ENCODE peak calls at places on chromosomes 16 and 17, in five cellular contexts. One of them, this sample, is unnamed.

GRCh38 chr16:19232988-19233387 is 52.5 kb upstream of the CLEC19A start:
- DNase-seq in GM23338: no peak
- DNase-seq in WTC11: no peak
- DNase-seq in H1: no peak
- DNase-seq in HepG2: no peak
- DNase-seq in this sample: no peak

GRCh38 chr16:70701596-70701995 is 15.7 kb upstream of the MTSS2 start:
- DNase-seq in GM23338: no peak
- DNase-seq in WTC11: no peak
- DNase-seq in H1: no peak
- DNase-seq in HepG2: no peak
- DNase-seq in this sample: no peak

GRCh38 chr17:28968269-28968913 is 17.1 kb upstream of the PHF12 start:
- DNase-seq in GM23338: peak; percentile 68
- DNase-seq in WTC11: no peak
- DNase-seq in H1: no peak
- DNase-seq in HepG2: no peak
- DNase-seq in this sample: no peak

GRCh38 chr17:79792984-79793923 is 3.6 kb downstream of the CBX8 start:
- DNase-seq in GM23338: peak; percentile 66
- DNase-seq in WTC11: peak; percentile 44
- DNase-seq in H1: peak; percentile 66
- DNase-seq in HepG2: no peak
- DNase-seq in this sample: no peak

GRCh38 chr17:1058423-1059130 is 61.6 kb downstream of the TIMM22 start:
- DNase-seq in GM23338: peak; percentile 74
- DNase-seq in WTC11: peak; percentile 77
- DNase-seq in H1: peak; percentile 94
- DNase-seq in HepG2: peak; percentile 41
- DNase-seq in this sample: no peak

GRCh38 chr16:49608095-49608494 is 234.5 kb downstream of the C16orf78 start:
- DNase-seq in GM23338: no peak
- DNase-seq in WTC11: no peak
- DNase-seq in H1: peak; percentile 45
- DNase-seq in HepG2: no peak
- DNase-seq in this sample: no peak

GRCh38 chr16:85197611-85198566 is 85.6 kb upstream of the CIBAR2 start:
- DNase-seq in GM23338: no peak
- DNase-seq in WTC11: no peak
- DNase-seq in H1: no peak
- DNase-seq in HepG2: peak; percentile 65
- DNase-seq in this sample: no peak

GRCh38 chr16:52256310-52257078 is 290.4 kb downstream of the TOX3 start:
- DNase-seq in GM23338: no peak
- DNase-seq in WTC11: no peak
- DNase-seq in H1: no peak
- DNase-seq in HepG2: no peak
- DNase-seq in this sample: no peak

GRCh38 chr17:40503154-40503553 is 1.7 kb upstream of the TNS4 start:
- DNase-seq in GM23338: no peak
- DNase-seq in WTC11: no peak
- DNase-seq in H1: no peak
- DNase-seq in HepG2: no peak
- DNase-seq in this sample: no peak

GRCh38 chr17:65633988-65634387 is 72.5 kb upstream of the AXIN2 start:
- DNase-seq in GM23338: no peak
- DNase-seq in WTC11: no peak
- DNase-seq in H1: no peak
- DNase-seq in HepG2: peak; percentile 89
- DNase-seq in this sample: no peak

GRCh38 chr17:67139784-67140665 is 95.7 kb downstream of the CACNG1 start:
- DNase-seq in GM23338: peak; percentile 52
- DNase-seq in WTC11: peak; percentile 30
- DNase-seq in H1: no peak
- DNase-seq in HepG2: peak; percentile 19
- DNase-seq in this sample: no peak

GRCh38 chr17:7132511-7133094 is 18.0 kb upstream of the ASGR2 start:
- DNase-seq in GM23338: peak; percentile 96
- DNase-seq in WTC11: peak; percentile 73
- DNase-seq in H1: peak; percentile 79
- DNase-seq in HepG2: peak; percentile 61
- DNase-seq in this sample: peak; percentile 84

GRCh38 chr17:8057691-8058114 is 18.8 kb downstream of the ALOX15B start:
- DNase-seq in GM23338: peak; percentile 93
- DNase-seq in WTC11: peak; percentile 47
- DNase-seq in H1: peak; percentile 56
- DNase-seq in HepG2: peak; percentile 75
- DNase-seq in this sample: peak; percentile 45

GRCh38 chr16:23509441-23509754 is 896 bp downstream of the GGA2 start:
- DNase-seq in GM23338: no peak
- DNase-seq in WTC11: no peak
- DNase-seq in H1: no peak
- DNase-seq in HepG2: no peak
- DNase-seq in this sample: no peak

GRCh38 chr17:30263552-30264333 is 28.0 kb downstream of the BLMH start:
- DNase-seq in GM23338: no peak
- DNase-seq in WTC11: no peak
- DNase-seq in H1: no peak
- DNase-seq in HepG2: no peak
- DNase-seq in this sample: no peak

GRCh38 chr17:71287246-71287828 is 833.5 kb upstream of the SOX9 start:
- DNase-seq in GM23338: peak; percentile 9
- DNase-seq in WTC11: no peak
- DNase-seq in H1: peak; percentile 46
- DNase-seq in HepG2: no peak
- DNase-seq in this sample: no peak

GRCh38 chr16:24139282-24139681 is 116.9 kb upstream of the CACNG3 start:
- DNase-seq in GM23338: peak; percentile 93
- DNase-seq in WTC11: no peak
- DNase-seq in H1: no peak
- DNase-seq in HepG2: no peak
- DNase-seq in this sample: no peak

GRCh38 chr17:2511138-2511461 is 588 bp downstream of the METTL16 start:
- DNase-seq in GM23338: no peak
- DNase-seq in WTC11: no peak
- DNase-seq in H1: no peak
- DNase-seq in HepG2: no peak
- DNase-seq in this sample: no peak

GRCh38 chr17:21058098-21058893 is 15.5 kb upstream of the USP22 start:
- DNase-seq in GM23338: no peak
- DNase-seq in WTC11: no peak
- DNase-seq in H1: no peak
- DNase-seq in HepG2: no peak
- DNase-seq in this sample: no peak

GRCh38 chr16:70746708-70747424 is 54.1 kb downstream of the VAC14 start:
- DNase-seq in GM23338: no peak
- DNase-seq in WTC11: no peak
- DNase-seq in H1: no peak
- DNase-seq in HepG2: peak; percentile 99
- DNase-seq in this sample: no peak

GRCh38 chr16:15502041-15502725 is 67.8 kb downstream of the BMERB1 start:
- DNase-seq in GM23338: peak; percentile 26
- DNase-seq in WTC11: no peak
- DNase-seq in H1: no peak
- DNase-seq in HepG2: peak; percentile 72
- DNase-seq in this sample: no peak

DNA sequence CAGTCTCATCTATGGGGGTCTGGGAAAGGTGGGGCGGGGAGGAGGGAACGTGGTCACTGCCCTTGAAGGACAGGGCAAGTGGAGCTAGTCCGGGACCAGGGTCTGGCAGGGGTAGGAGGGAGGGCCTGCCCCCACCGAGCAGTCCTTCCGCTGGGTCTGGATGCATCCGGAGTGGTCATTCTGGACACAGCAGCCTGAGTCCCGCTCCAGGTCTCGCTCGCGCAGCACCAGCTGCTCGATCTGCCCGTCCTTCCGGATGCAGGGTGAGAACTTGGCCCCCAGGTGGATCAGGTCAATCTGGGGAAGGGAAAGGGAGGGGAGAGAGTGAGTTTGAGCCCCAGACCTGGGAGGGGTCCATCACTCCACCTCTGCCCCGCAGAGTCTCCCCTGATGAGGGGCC is 6.8 kb downstream of the AANAT start:
- DNase-seq in GM23338: no peak
- DNase-seq in WTC11: no peak
- DNase-seq in H1: no peak
- DNase-seq in HepG2: no peak
- DNase-seq in this sample: no peak
- TF ChIP-seq CREB1 in GM23338: no peak
- TF ChIP-seq CREB1 in WTC11: no peak
- TF ChIP-seq CREB1 in H1: no peak
- TF ChIP-seq CREB1 in HepG2: no peak
- TF ChIP-seq CREB1 in this sample: no peak

DNA sequence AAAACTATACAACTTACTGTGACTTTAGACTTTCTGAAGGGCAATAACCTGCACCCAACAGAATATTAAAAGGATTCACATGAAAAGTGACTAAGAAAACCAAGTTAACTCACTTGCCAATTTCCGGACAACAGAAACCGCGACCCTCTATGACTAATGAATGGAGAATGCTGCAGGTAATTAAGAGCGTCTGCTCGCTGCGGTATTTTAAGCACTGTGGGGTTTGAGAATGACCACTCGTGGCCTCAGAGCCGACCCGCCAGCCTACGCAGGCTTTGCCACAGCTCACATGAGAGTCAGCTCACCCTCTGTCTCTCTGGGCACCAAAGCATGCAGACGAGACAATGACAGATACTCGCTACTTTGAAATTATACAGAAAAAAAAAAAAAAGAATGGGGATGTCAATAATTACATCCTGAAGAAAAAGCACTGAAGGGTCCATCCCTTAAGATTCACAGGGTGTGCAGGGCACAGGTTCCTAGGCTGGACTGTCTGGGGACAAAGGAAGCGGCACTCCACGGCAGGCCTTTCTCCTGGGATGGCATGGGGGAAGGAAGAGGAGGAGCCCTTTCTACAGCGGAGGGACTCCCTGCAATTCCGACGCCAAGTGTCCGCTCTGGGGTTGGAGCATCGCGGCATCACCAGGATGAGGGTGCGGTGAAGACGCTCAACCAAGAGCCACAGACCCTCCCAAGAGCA is 35.0 kb downstream of the ZCCHC14 start:
- DNase-seq in GM23338: no peak
- DNase-seq in WTC11: no peak
- DNase-seq in H1: no peak
- DNase-seq in HepG2: no peak
- DNase-seq in this sample: peak; percentile 38
- TF ChIP-seq CREB1 in GM23338: no peak
- TF ChIP-seq CREB1 in WTC11: no peak
- TF ChIP-seq CREB1 in H1: no peak
- TF ChIP-seq CREB1 in HepG2: no peak
- TF ChIP-seq CREB1 in this sample: no peak

GRCh38 chr17:49600949-49601348 is 25.3 kb downstream of the NXPH3 start:
- DNase-seq in GM23338: no peak
- DNase-seq in WTC11: no peak
- DNase-seq in H1: no peak
- DNase-seq in HepG2: no peak
- DNase-seq in this sample: no peak

GRCh38 chr17:49604314-49604869 is 28.7 kb downstream of the NXPH3 start:
- DNase-seq in GM23338: no peak
- DNase-seq in WTC11: no peak
- DNase-seq in H1: no peak
- DNase-seq in HepG2: no peak
- DNase-seq in this sample: no peak

GRCh38 chr17:49603720-49604119 is 28.0 kb downstream of the NXPH3 start:
- DNase-seq in GM23338: no peak
- DNase-seq in WTC11: no peak
- DNase-seq in H1: no peak
- DNase-seq in HepG2: no peak
- DNase-seq in this sample: no peak

GRCh38 chr17:49602783-49603182 is 27.1 kb downstream of the NXPH3 start:
- DNase-seq in GM23338: no peak
- DNase-seq in WTC11: no peak
- DNase-seq in H1: no peak
- DNase-seq in HepG2: no peak
- DNase-seq in this sample: no peak

GRCh38 chr17:49603238-49603637 is 27.6 kb downstream of the NXPH3 start:
- DNase-seq in GM23338: no peak
- DNase-seq in WTC11: no peak
- DNase-seq in H1: no peak
- DNase-seq in HepG2: no peak
- DNase-seq in this sample: no peak
- TF ChIP-seq CREB1 in GM23338: no peak
- TF ChIP-seq CREB1 in WTC11: no peak
- TF ChIP-seq CREB1 in H1: no peak
- TF ChIP-seq CREB1 in HepG2: no peak
- TF ChIP-seq CREB1 in this sample: no peak

GRCh38 chr17:61492759-61493526 is 40.7 kb downstream of the TBX4 start:
- DNase-seq in GM23338: no peak
- DNase-seq in WTC11: no peak
- DNase-seq in H1: no peak
- DNase-seq in HepG2: peak; percentile 79
- DNase-seq in this sample: no peak
- TF ChIP-seq CREB1 in GM23338: no peak
- TF ChIP-seq CREB1 in WTC11: no peak
- TF ChIP-seq CREB1 in H1: no peak
- TF ChIP-seq CREB1 in HepG2: no peak
- TF ChIP-seq CREB1 in this sample: no peak

DNA sequence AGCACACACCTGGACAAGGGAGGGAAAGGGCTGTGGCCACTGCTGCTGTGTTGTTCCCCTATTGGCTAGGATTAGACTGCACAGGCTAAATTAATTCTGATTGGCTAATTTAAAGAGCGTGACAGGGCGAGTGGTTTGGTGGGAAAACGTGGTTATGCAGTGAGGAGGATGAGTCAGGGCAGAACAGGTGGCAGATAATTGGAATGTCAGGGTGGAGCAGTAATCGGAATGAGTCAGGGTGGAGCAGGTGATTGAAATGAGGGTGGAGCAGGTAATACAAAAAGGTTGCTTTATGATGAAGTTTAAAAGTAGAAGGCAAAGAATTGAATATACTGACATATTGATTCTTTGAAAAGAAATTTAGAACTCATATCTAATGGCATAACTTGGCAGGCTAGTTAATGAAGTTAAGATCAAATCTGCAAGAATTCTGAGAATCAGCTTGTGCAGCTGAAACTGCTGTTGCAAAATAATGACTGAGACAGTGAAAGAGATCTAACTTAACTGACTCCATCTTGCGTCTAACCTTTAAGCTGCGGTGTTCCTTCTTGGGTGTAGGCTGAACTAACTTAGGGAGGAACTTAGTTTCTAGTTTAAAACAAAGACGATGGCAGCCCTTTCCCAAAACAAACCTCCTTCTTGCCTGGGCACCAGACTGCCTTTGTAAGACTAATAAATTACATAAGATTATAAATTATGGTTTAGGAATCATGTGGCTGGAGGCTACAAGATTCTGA is 174.3 kb downstream of the UTP18 start:
- DNase-seq in GM23338: no peak
- DNase-seq in WTC11: no peak
- DNase-seq in H1: no peak
- DNase-seq in HepG2: no peak
- DNase-seq in this sample: no peak
- TF ChIP-seq CREB1 in GM23338: no peak
- TF ChIP-seq CREB1 in WTC11: no peak
- TF ChIP-seq CREB1 in H1: no peak
- TF ChIP-seq CREB1 in HepG2: no peak
- TF ChIP-seq CREB1 in this sample: no peak

GRCh38 chr16:2003827-2004641 is 5.6 kb downstream of the ZNF598 start:
- DNase-seq in GM23338: peak; percentile 99
- DNase-seq in WTC11: peak; percentile 99
- DNase-seq in H1: peak; percentile 99
- DNase-seq in HepG2: peak; percentile 92
- DNase-seq in this sample: no peak
- TF ChIP-seq CREB1 in GM23338: peak; percentile 49
- TF ChIP-seq CREB1 in WTC11: no peak
- TF ChIP-seq CREB1 in H1: peak; percentile 69
- TF ChIP-seq CREB1 in HepG2: no peak
- TF ChIP-seq CREB1 in this sample: no peak

GRCh38 chr16:68074850-68075249 is 10.3 kb upstream of the NFATC3 start:
- DNase-seq in GM23338: no peak
- DNase-seq in WTC11: no peak
- DNase-seq in H1: no peak
- DNase-seq in HepG2: no peak
- DNase-seq in this sample: peak; percentile 95
- TF ChIP-seq CREB1 in GM23338: no peak
- TF ChIP-seq CREB1 in WTC11: no peak
- TF ChIP-seq CREB1 in H1: no peak
- TF ChIP-seq CREB1 in HepG2: no peak
- TF ChIP-seq CREB1 in this sample: peak; percentile 47